ENCODE peak calls at places on chromosomes 11 and 22, in nine cellular contexts. K is OCI-LY7; V is PC-9; E is thyroid gland; C is fibroblast of lung; U is CD8-positive, alpha-beta memory T cell; D is suprapubic skin; Q is PC-3; B is sigmoid colon. N is an unnamed sample. For H3K4me1 and H3K36me3, the result is how much of the 10 kb centered on the place peaks cover.

GRCh38 chr11:8917157-8917820 is 6.3 kb downstream of the AKIP1 start:
- DNase-seq in V (peak), U (no peak), E (peak), K (no peak), B (peak), C (peak), Q (peak), D (no peak), N (no peak)

GRCh38 chr22:28829358-28830181 is 29.2 kb upstream of the XBP1 start:
- DNase-seq in D (peak), B (peak), C (peak), K (peak), Q (peak), E (peak), V (peak), U (peak), N (peak)

GRCh38 chr11:46554205-46555162 is 39.3 kb downstream of the AMBRA1 start:
- DNase-seq in U (no peak), D (no peak), C (peak), B (no peak), Q (peak), K (no peak), V (peak), E (peak), N (no peak)

GRCh38 chr22:31148516-31148915 is 8.2 kb upstream of the PLA2G3 start:
- DNase-seq in K (no peak), C (peak), V (no peak), Q (no peak), E (peak), D (no peak), U (no peak), B (no peak), N (no peak)

GRCh38 chr22:38271101-38271500 is 1.7 kb downstream of the TMEM184B start:
- DNase-seq in D (no peak), B (no peak), V (no peak), C (no peak), Q (no peak), K (no peak), E (no peak), U (no peak), N (no peak)

GRCh38 chr11:33610903-33611302 is 89.7 kb downstream of the C11orf91 start:
- DNase-seq in V (no peak), E (no peak), U (no peak), B (no peak), C (no peak), K (no peak), D (no peak), Q (no peak), N (no peak)

GRCh38 chr22:35220221-35220620 is 37.1 kb upstream of the HMGXB4 start:
- DNase-seq in B (no peak), D (no peak), E (no peak), C (no peak), K (no peak), U (no peak), V (no peak), Q (no peak), N (no peak)

GRCh38 chr11:130403301-130403804 is 25.1 kb downstream of the ADAMTS8 start:
- DNase-seq in B (peak), V (peak), C (peak), K (no peak), U (no peak), E (no peak), D (no peak), Q (peak), N (no peak)

GRCh38 chr22:49881856-49882255 is 28.2 kb downstream of the ZBED4 start:
- DNase-seq in Q (no peak), K (no peak), C (no peak), D (no peak), U (no peak), V (no peak), B (no peak), E (no peak), N (no peak)

GRCh38 chr11:126451211-126451802 is 95.8 kb downstream of the ST3GAL4 start:
- DNase-seq in B (no peak), Q (no peak), V (no peak), E (no peak), D (no peak), U (no peak), C (no peak), K (no peak), N (no peak)

GRCh38 chr11:61739966-61740365 is 12.5 kb upstream of the MYRF start:
- DNase-seq in D (no peak), B (no peak), C (no peak), K (no peak), E (no peak), U (no peak), Q (no peak), V (no peak), N (no peak)

GRCh38 chr22:22941831-22942510 is 54.4 kb downstream of the IGLL5 start:
- DNase-seq in V (no peak), C (no peak), U (no peak), K (peak), D (peak), Q (no peak), E (no peak), B (no peak), N (no peak)

GRCh38 chr11:130847517-130847916 is 68.8 kb downstream of the SNX19 start:
- DNase-seq in V (peak), U (no peak), C (peak), D (no peak), E (no peak), B (no peak), K (no peak), Q (peak), N (no peak)

GRCh38 chr22:36913431-36914382 is at the start of gene CSF2RB:
- DNase-seq in E (no peak), B (peak), K (peak), U (no peak), Q (no peak), D (no peak), C (no peak), V (no peak), N (no peak)

GRCh38 chr11:844693-845644 is 2.3 kb downstream of the TSPAN4 start:
- DNase-seq in Q (peak), U (no peak), B (peak), C (peak), V (peak), K (peak), E (peak), D (peak), N (no peak)

GRCh38 chr11:67356867-67357561 is 3.7 kb upstream of the POLD4 start:
- DNase-seq in D (no peak), K (peak), Q (peak), U (peak), B (peak), C (peak), E (peak), V (peak), N (peak)

GRCh38 chr11:119361056-119361787 is 14.7 kb upstream of the MFRP start:
- DNase-seq in K (peak), D (peak), V (peak), B (peak), C (peak), Q (peak), E (peak), U (no peak), N (no peak)

GRCh38 chr11:117271208-117271607 is 19.9 kb upstream of the BACE1-AS start:
- DNase-seq in E (no peak), D (no peak), B (no peak), K (no peak), V (no peak), C (no peak), Q (no peak), U (no peak), N (no peak)

GRCh38 chr22:50219800-50220602 is 19.2 kb downstream of the SELENOO start:
- DNase-seq in U (no peak), D (no peak), B (no peak), V (no peak), Q (no peak), E (no peak), K (no peak), C (no peak), N (no peak)

GRCh38 chr11:111299111-111300026 is 1.0 kb downstream of the POU2AF3 start:
- DNase-seq in U (no peak), E (peak), K (no peak), C (peak), Q (peak), B (peak), D (peak), V (peak), N (no peak)

GRCh38 chr11:66842896-66843775 is at the start of gene RCE1:
- DNase-seq in B (peak), V (peak), U (peak), Q (peak), D (peak), K (peak), C (peak), E (peak), N (peak)

GRCh38 chr11:12853652-12854296 is 155.3 kb upstream of the RASSF10 start:
- DNase-seq in B (no peak), V (no peak), Q (no peak), E (no peak), C (no peak), K (no peak), D (no peak), U (no peak), N (no peak)

GRCh38 chr11:117823941-117824420 is 563 bp downstream of the FXYD2 start:
- DNase-seq in D (peak), E (peak), Q (no peak), V (no peak), B (peak), C (peak), K (no peak), U (no peak), N (no peak)

GRCh38 chr11:61560751-61561150 is 20.1 kb downstream of the SYT7 start:
- DNase-seq in D (no peak), C (no peak), V (no peak), Q (no peak), K (no peak), B (no peak), E (no peak), U (no peak), N (no peak)

GRCh38 chr22:43326342-43326825 is 16.8 kb downstream of the SCUBE1 start:
- DNase-seq in E (no peak), K (no peak), U (no peak), C (no peak), Q (no peak), B (no peak), D (no peak), V (no peak), N (no peak)

GRCh38 chr22:37333724-37334460 is 51.6 kb downstream of the CYTH4 start:
- DNase-seq in K (no peak), D (no peak), C (no peak), B (no peak), E (no peak), V (no peak), Q (peak), U (no peak), N (no peak)

GRCh38 chr11:66363187-66363601 is 8.4 kb downstream of the SLC29A2 start:
- DNase-seq in Q (no peak), K (no peak), B (no peak), U (no peak), V (no peak), D (no peak), C (no peak), E (peak), N (no peak)

GRCh38 chr11:77199346-77199745 is 71.3 kb downstream of the MYO7A start:
- DNase-seq in Q (no peak), U (no peak), B (peak), E (no peak), C (no peak), V (no peak), D (no peak), K (no peak), N (no peak)

GRCh38 chr11:30583505-30584280 is 2.5 kb downstream of the MPPED2 start:
- DNase-seq in C (no peak), K (no peak), B (peak), E (peak), Q (no peak), V (no peak), U (no peak), D (peak), N (no peak)

GRCh38 chr11:1507381-1508140 is 21.0 kb upstream of the MOB2 start:
- DNase-seq in K (no peak), V (no peak), D (no peak), E (peak), B (no peak), C (no peak), Q (no peak), U (no peak), N (no peak)

GRCh38 chr11:30914143-30914762 is 328.1 kb upstream of the MPPED2 start:
- DNase-seq in U (no peak), V (peak), C (peak), K (peak), Q (peak), E (peak), D (no peak), B (no peak), N (no peak)

GRCh38 chr22:42997577-42997976 is 17.4 kb downstream of the PACSIN2 start:
- DNase-seq in V (no peak), Q (no peak), K (no peak), B (peak), E (no peak), D (no peak), U (no peak), C (no peak), N (no peak)

GRCh38 chr11:126790550-126790981 is 210.0 kb downstream of the KIRREL3 start:
- DNase-seq in D (no peak), B (no peak), K (no peak), V (peak), Q (peak), E (no peak), U (no peak), C (peak), N (no peak)

GRCh38 chr22:23147632-23148387 is 2.5 kb downstream of the RAB36 start:
- DNase-seq in E (peak), V (peak), D (no peak), U (no peak), C (peak), B (no peak), Q (peak), K (no peak), N (no peak)

GRCh38 chr11:16776716-16777115 is 38.3 kb downstream of the C11orf58 start:
- DNase-seq in C (peak), U (no peak), E (no peak), D (no peak), K (no peak), V (no peak), Q (no peak), B (no peak), N (no peak)

GRCh38 chr22:44099696-44100095 is 75.6 kb downstream of the PARVB start:
- DNase-seq in Q (no peak), E (no peak), D (no peak), B (peak), K (no peak), U (no peak), C (no peak), V (no peak), N (no peak)

GRCh38 chr11:62652156-62653006 is 721 bp downstream of the INTS5 start:
- DNase-seq in E (no peak), K (no peak), D (no peak), C (no peak), B (no peak), Q (no peak), U (no peak), V (no peak), N (peak)

GRCh38 chr11:83158965-83159900 is 2.3 kb downstream of the PCF11 start:
- DNase-seq in K (no peak), E (no peak), U (peak), C (no peak), B (no peak), V (no peak), D (no peak), Q (no peak), N (peak)
- H3K27ac ChIP-seq in K (no peak), E (peak), U (peak), C (peak), B (peak), V (peak), D (peak), Q (no peak), N (peak)

GRCh38 chr11:75337195-75337654 is 14.2 kb downstream of the ARRB1 start:
- DNase-seq in K (no peak), U (no peak), V (no peak), E (no peak), D (no peak), C (peak), B (peak), Q (peak), N (no peak)
- H3K4me1 ChIP-seq in K (under half), U (half or more), V (half or more), E (half or more), D (half or more), C (under half), B (half or more), Q (under half), N (half or more)

GRCh38 chr11:64364911-64365310 is 5.9 kb downstream of the RPS6KA4 start:
- DNase-seq in Q (peak), C (no peak), B (no peak), E (no peak), U (no peak), V (no peak), D (no peak), K (no peak), N (no peak)
- H3K36me3 ChIP-seq in Q (half or more), C (under half), B (under half), E (half or more), U (under half), V (under half), D (half or more), K (half or more), N (under half)

DNA sequence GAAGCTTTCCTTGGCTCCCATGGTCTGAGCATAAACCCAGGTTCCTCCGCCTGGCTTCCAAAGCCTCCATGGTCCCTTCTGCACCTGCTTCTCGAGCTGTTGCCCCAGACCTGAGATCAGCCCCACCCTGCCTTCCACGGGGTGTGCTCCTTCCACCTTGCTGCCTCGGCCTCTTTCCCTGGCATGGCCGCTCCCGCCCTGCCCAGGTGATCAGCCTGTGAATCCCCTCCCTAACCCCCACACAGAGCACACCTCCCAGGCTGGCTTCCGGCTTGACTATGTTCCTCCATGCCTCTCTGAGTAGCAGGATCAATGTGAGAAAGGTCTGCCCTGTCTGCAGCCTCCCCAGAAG is 2.7 kb upstream of the PPP6R3 start:
- DNase-seq in B (no peak), U (no peak), E (no peak), C (no peak), D (peak), K (no peak), V (no peak), Q (no peak), N (no peak)
- H3K27ac ChIP-seq in B (no peak), U (no peak), E (no peak), C (no peak), D (no peak), K (no peak), V (no peak), Q (no peak), N (no peak)

DNA sequence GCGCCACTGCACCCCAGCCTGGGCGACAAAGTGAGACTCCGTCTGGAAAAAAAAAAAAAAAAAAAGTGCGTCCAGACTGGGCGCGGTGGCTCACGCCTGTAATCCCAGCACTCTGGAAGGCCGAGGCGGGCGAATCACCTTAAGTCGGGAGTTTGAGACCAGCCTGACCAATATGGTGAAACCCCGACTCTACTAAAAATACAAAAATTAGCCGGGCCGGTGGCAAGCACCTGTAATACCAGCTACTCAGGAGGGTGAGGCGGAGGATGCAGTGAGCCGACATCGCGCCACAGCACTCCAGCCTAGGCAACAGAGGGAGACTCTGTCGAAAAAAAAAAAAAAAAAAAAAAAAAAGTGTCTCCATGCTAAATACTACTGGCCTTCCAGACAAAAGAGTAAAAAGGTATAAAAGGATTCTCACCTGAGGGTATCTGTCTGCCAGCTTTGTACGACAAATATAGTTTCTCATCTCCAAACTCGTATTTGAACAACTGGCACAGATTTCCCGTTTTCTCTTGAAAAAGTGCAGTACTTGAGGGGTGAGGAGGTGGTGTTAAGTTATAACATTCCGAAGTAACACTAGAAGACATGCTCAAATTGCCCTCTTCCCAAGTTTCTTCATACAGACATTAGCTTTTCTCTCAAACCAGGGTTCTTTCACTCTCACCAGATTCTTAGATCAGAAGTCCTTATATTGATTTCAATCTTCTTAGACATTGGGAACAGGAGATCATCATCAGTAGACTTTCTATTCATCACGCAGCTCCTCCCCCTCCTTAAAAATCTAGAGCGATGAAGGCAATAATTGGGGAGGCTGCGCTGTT is 1.1 kb downstream of the USP28 start:
- DNase-seq in E (no peak), D (no peak), B (no peak), K (no peak), Q (no peak), C (peak), U (no peak), V (no peak), N (no peak)
- H3K4me1 ChIP-seq in E (under half), D (under half), B (under half), K (under half), Q (under half), C (under half), U (under half), V (under half), N (under half)

DNA sequence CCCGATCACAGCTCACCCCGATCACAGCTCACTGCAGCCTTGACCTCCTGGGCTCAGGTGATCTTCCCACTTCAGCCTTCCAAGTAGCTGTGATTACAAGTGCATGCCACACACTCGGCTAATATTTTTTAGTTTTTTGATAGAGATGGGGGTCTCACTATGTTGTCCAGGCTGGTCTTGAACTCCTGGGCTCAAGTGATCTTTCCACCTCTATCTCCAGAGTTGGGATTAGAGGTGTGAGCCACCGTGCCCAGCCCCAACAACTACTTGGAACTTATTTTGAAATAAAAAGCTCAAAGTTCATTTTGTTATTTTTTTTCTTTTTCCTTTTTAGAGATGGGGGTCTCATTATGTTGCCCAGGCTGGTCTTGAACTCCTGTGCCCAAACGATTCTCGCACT is 27.8 kb upstream of the SLC25A1 start:
- DNase-seq in E (no peak), K (no peak), D (no peak), Q (no peak), B (no peak), U (no peak), V (no peak), C (no peak), N (no peak)
- H3K36me3 ChIP-seq in E (under half), K (under half), D (under half), Q (under half), B (under half), U (under half), V (under half), C (under half), N (under half)

GRCh38 chr11:96314326-96315050 is 28.5 kb downstream of the MAML2 start:
- DNase-seq in D (no peak), U (no peak), K (no peak), B (no peak), Q (peak), E (no peak), V (peak), C (peak), N (peak)

GRCh38 chr11:96313163-96313562 is 29.8 kb downstream of the MAML2 start:
- DNase-seq in U (no peak), Q (no peak), V (no peak), C (no peak), K (no peak), D (no peak), B (no peak), E (peak), N (no peak)

GRCh38 chr11:96317576-96317975 is 25.4 kb downstream of the MAML2 start:
- DNase-seq in D (no peak), B (no peak), K (no peak), E (no peak), V (no peak), U (no peak), Q (no peak), C (no peak), N (no peak)

GRCh38 chr11:96316869-96317268 is 26.1 kb downstream of the MAML2 start:
- DNase-seq in E (no peak), K (no peak), U (no peak), V (no peak), D (no peak), Q (no peak), B (no peak), C (no peak), N (no peak)

GRCh38 chr11:96315476-96315875 is 27.5 kb downstream of the MAML2 start:
- DNase-seq in Q (peak), U (no peak), K (no peak), C (no peak), B (no peak), D (no peak), E (no peak), V (no peak), N (no peak)
- H3K27ac ChIP-seq in Q (peak), U (no peak), K (no peak), C (no peak), B (no peak), D (peak), E (no peak), V (peak), N (no peak)